ENCODE peak calls at places on chromosomes 3 and 15, in four cellular contexts. G is right cardiac atrium, Y is A549, D is MM.1S. K is an unnamed sample.

GRCh38 chr3:106628407-106628806 is 748.8 kb upstream of the CCDC54 start:
- DNase-seq in D (no peak), G (no peak), Y (no peak), K (no peak)

GRCh38 chr3:4821331-4821730 is 157.9 kb upstream of the BHLHE40 start:
- DNase-seq in D (no peak), Y (peak; percentile 11), G (no peak), K (no peak)

GRCh38 chr3:38247366-38248035 is 18.1 kb upstream of the SLC22A13 start:
- DNase-seq in Y (peak; percentile 50), D (no peak), G (no peak), K (no peak)

GRCh38 chr3:124351430-124352142 is 359.7 kb upstream of the ROPN1 start:
- DNase-seq in G (no peak), Y (peak; percentile 63), D (peak; percentile 75), K (no peak)

GRCh38 chr3:72836923-72837322 is 11.3 kb downstream of the SHQ1 start:
- DNase-seq in D (no peak), Y (no peak), G (peak; percentile 89), K (peak; percentile 90)

GRCh38 chr3:14203521-14204079 is 25.0 kb downstream of the LSM3 start:
- DNase-seq in G (peak; percentile 70), D (peak; percentile 41), Y (peak; percentile 79), K (peak; percentile 65)

GRCh38 chr3:70951937-70952492 is 631.5 kb downstream of the FOXP1 start:
- DNase-seq in G (no peak), Y (no peak), D (no peak), K (no peak)

GRCh38 chr3:163916596-163917560 is 1161.4 kb downstream of the SI start:
- DNase-seq in G (no peak), Y (peak; percentile 16), D (peak; percentile 31), K (peak; percentile 29)

GRCh38 chr15:91304794-91305193 is 204.7 kb downstream of the SV2B start:
- DNase-seq in G (no peak), D (no peak), Y (no peak), K (no peak)

GRCh38 chr15:85886345-85886935 is 91.7 kb upstream of the KLHL25 start:
- DNase-seq in Y (no peak), D (no peak), G (no peak), K (no peak)

GRCh38 chr3:36812240-36812639 is 47.9 kb upstream of the DCLK3 start:
- DNase-seq in Y (no peak), G (no peak), D (no peak), K (no peak)

GRCh38 chr15:87777054-87777498 is 479.5 kb downstream of the NTRK3 start:
- DNase-seq in D (peak; percentile 12), G (no peak), Y (no peak), K (no peak)

GRCh38 chr3:11054739-11055438 is 62.3 kb downstream of the SLC6A1 start:
- DNase-seq in D (no peak), Y (no peak), G (no peak), K (no peak)

GRCh38 chr3:61454806-61455205 is 106.6 kb upstream of the PTPRG start:
- DNase-seq in G (no peak), D (no peak), Y (no peak), K (no peak)

GRCh38 chr3:46960081-46960701 is 16.4 kb downstream of the CCDC12 start:
- DNase-seq in Y (no peak), D (no peak), G (no peak), K (no peak)

GRCh38 chr3:74066456-74066855 is 441.7 kb upstream of the PDZRN3 start:
- DNase-seq in G (no peak), Y (no peak), D (no peak), K (no peak)

GRCh38 chr3:51720292-51721061 is 13.6 kb downstream of the GRM2 start:
- DNase-seq in Y (no peak), G (no peak), D (no peak), K (no peak)

GRCh38 chr15:58572521-58572920 is 140.7 kb downstream of the LIPC start:
- DNase-seq in Y (no peak), D (no peak), G (no peak), K (no peak)

GRCh38 chr3:144774897-144775296 is 803.3 kb downstream of the DIPK2A start:
- DNase-seq in Y (peak; percentile 7), D (no peak), G (no peak), K (no peak)

DNA sequence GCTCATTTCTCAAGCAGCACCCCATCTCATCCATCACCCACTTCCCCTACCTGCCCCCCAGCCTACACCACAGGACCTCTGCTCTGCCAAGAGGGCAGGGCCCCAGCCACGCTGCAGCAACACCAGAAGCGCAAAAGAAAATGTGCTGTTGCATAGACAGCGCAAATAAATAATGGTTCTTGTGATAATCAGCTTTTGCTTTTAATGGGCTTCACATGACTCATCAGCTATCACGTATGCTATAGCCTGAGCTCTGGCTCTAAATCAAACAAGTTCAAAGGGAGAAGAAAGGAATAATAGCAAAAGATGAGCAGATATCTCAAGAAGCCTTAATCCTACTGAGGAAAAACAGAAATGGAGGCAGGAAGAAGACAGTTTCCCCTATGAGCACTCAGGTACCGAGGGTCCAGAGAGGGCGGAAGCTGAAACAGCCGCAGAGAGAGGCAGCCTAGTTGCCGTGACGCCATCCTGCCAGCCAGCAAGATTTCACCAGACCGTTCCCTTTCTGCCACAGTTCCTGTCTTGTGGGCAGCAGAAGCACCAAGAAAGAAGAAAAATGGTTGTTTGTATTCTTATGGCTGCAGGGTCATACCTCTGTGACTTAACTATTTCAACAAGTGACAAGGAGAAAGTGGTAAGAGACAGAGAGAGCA is 22.1 kb downstream of the RAB27A start:
- DNase-seq in Y (no peak), D (no peak), G (peak; percentile 71), K (peak; percentile 50)
- H3K4me1 ChIP-seq in Y (no peaks in the 10 kb centered on the region), D (no peaks in the 10 kb centered on the region), G (no peaks in the 10 kb centered on the region), K (peaks cover 21% of the 10 kb centered on the region)

GRCh38 chr3:160665231-160665630 is 11.7 kb upstream of the ARL14 start:
- DNase-seq in G (no peak), Y (no peak), D (no peak), K (no peak)
- H3K4me1 ChIP-seq in G (no peaks in the 10 kb centered on the region), Y (peaks cover 28% of the 10 kb centered on the region), D (peaks cover 6% of the 10 kb centered on the region), K (no peaks in the 10 kb centered on the region)

GRCh38 chr15:73322665-73323373 is 45.9 kb downstream of the HCN4 start:
- DNase-seq in G (no peak), Y (no peak), D (no peak), K (no peak)

GRCh38 chr15:73318463-73319351 is 50.1 kb downstream of the HCN4 start:
- DNase-seq in Y (no peak), D (no peak), G (peak; percentile 59), K (no peak)

GRCh38 chr15:73321496-73322344 is 47.0 kb downstream of the HCN4 start:
- DNase-seq in Y (no peak), D (no peak), G (no peak), K (no peak)

GRCh38 chr15:73319460-73320245 is 49.1 kb downstream of the HCN4 start:
- DNase-seq in Y (no peak), D (no peak), G (no peak), K (no peak)

DNA sequence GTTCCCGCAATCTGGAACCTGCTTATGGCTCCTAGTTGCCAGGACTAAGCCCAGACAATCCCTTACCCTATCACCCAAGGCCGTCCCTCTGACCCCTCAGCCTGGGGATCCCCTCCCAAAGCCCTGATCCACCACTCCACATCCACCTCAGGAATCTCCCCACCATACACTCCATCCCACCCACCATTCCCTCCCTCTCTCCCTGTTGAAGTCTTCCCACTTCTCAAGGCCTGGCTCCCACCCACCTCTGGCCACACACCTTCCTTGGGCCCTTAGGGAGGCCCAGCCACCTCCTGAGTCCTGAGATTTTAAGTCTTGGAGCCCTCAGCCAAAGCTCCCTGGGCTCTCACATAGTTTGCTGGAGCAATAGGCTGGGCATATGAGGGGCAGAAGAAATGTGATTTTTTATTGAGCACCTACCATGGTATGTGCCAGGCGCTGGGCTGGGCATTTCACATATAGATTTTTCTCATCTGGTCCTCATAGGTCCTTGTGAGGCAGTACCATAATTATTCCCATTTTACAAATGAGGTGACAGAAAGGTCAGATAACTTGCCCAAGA is 48.1 kb downstream of the HCN4 start:
- DNase-seq in Y (no peak), D (no peak), G (no peak), K (no peak)
- H3K4me1 ChIP-seq in Y (no peaks in the 10 kb centered on the region), D (no peaks in the 10 kb centered on the region), G (no peaks in the 10 kb centered on the region), K (no peaks in the 10 kb centered on the region)

DNA sequence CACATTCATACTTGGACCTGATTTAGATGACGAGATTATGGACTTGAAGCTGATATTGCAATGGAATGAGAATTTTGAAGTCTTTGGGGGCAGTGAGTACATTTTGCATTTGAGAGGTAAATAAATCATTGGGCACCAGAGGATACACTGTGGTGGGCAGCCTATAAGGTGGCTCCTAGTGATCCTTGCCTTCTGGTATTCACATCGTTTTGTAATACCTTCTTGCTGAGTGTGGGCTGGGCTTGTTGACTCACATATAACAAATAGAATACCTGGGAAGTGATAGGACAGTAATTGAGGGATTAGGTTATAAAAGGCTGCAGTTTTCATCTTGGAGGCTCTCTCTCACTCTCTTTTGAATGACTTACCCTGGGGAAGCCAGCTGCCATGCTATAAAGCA is 605.5 kb upstream of the KCNMB2 start:
- DNase-seq in G (no peak), D (no peak), Y (peak; percentile 6), K (no peak)
- H3K4me1 ChIP-seq in G (peaks cover 10% of the 10 kb centered on the region), D (no peaks in the 10 kb centered on the region), Y (peaks cover 61% of the 10 kb centered on the region), K (no peaks in the 10 kb centered on the region)

GRCh38 chr15:67165653-67166260 is 88.7 kb downstream of the AAGAB start:
- DNase-seq in D (no peak), Y (no peak), G (no peak), K (no peak)

GRCh38 chr15:67163180-67163579 is 91.3 kb downstream of the AAGAB start:
- DNase-seq in G (no peak), D (no peak), Y (no peak), K (no peak)

GRCh38 chr15:67164811-67165652 is 89.4 kb downstream of the AAGAB start:
- DNase-seq in D (no peak), Y (no peak), G (peak; percentile 85), K (no peak)

GRCh38 chr15:67166280-67167009 is 88.0 kb downstream of the AAGAB start:
- DNase-seq in Y (no peak), G (no peak), D (no peak), K (no peak)

DNA sequence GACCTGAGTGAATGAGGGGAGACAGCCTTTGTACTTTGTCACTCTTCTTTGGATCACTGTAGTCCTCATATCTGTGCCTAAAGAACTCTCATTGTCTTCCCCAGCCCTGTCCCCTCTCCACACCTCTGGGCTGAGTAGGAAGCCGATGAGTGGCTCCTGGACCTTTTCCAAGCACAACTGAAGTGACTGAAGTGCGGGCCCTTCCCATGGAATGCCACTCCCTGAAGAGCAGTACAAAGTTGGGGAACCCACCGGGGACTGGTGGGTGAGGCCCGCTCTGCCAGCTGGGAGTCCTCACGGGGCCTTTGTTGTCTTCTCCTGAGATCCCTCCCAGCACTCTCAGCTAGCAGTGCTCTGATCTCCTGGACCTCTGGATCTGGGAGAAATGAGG is 90.1 kb downstream of the AAGAB start:
- DNase-seq in D (no peak), Y (no peak), G (peak; percentile 76), K (no peak)
- H3K4me1 ChIP-seq in D (no peaks in the 10 kb centered on the region), Y (peaks cover 94% of the 10 kb centered on the region), G (peaks cover 15% of the 10 kb centered on the region), K (peaks cover 43% of the 10 kb centered on the region)